ENCODE peak calls at places on chromosomes 12 and 14, in five cellular contexts. W is DMS153; K is NCI-H2081 treated with DMSO at 0.1 percent for 48 hours; N is neural crest cell; I is stimulated activated CD4-positive, alpha-beta T cell treated with anti-CD3 and anti-CD28 coated beads, Interleukin-12 subunit alpha, Interleukin-12 subunit beta, amount 100 ng/mL, for 4 hours. U is an unnamed sample.

GRCh38 chr14:73208390-73208789 is 28.9 kb upstream of the PAPLN start:
- DNase-seq in W (no peak), K (no peak), N (no peak), I (no peak), U (no peak)

GRCh38 chr12:12600659-12601058 is 11.0 kb upstream of the CREBL2 start:
- DNase-seq in W (no peak), K (no peak), N (no peak), I (no peak), U (no peak)

GRCh38 chr14:89176090-89176757 is 240.8 kb downstream of the FOXN3 start:
- DNase-seq in W (no peak), K (no peak), N (no peak), I (no peak), U (no peak)

GRCh38 chr14:92649934-92650545 is 98.4 kb downstream of the LGMN start:
- DNase-seq in W (no peak), K (no peak), N (no peak), I (no peak), U (no peak)

GRCh38 chr14:99320105-99320572 is 48.1 kb upstream of the BCL11B start:
- DNase-seq in W (no peak), K (no peak), N (peak), I (peak), U (peak)

GRCh38 chr14:59707778-59708635 is 131.4 kb upstream of the CCDC175 start:
- DNase-seq in W (peak), K (no peak), N (no peak), I (no peak), U (no peak)

GRCh38 chr12:106303202-106303820 is 778 bp downstream of the TCP11L2 start:
- DNase-seq in W (peak), K (no peak), N (peak), I (peak), U (peak)

GRCh38 chr12:47547077-47547476 is 158.8 kb downstream of the RPAP3 start:
- DNase-seq in W (no peak), K (no peak), N (no peak), I (no peak), U (peak)

U was measured in HTR-8/SVneo.